ENCODE peak calls at places on chromosomes 6 and 20, in four cellular contexts. M, G, Q and K are unnamed samples.

GRCh38 chr6:12014027-12014872 is 2.1 kb downstream of the HIVEP1 start:
- DNase-seq in Q (peak), G (no peak), M (no peak), K (peak)

GRCh38 chr6:15872252-15873103 is 209.7 kb upstream of the DTNBP1 start:
- DNase-seq in Q (no peak), G (no peak), M (no peak), K (peak)

GRCh38 chr6:149454405-149454848 is 30.4 kb downstream of the ZC3H12D start:
- DNase-seq in Q (peak), M (no peak), G (no peak), K (peak)

GRCh38 chr6:71498643-71499042 is 210.0 kb downstream of the OGFRL1 start:
- DNase-seq in Q (no peak), G (no peak), M (no peak), K (no peak)

GRCh38 chr6:109096198-109096597 is 891 bp downstream of the CEP57L1 start:
- DNase-seq in Q (no peak), G (no peak), M (no peak), K (no peak)

GRCh38 chr20:57849126-57849867 is 139.5 kb upstream of the PMEPA1 start:
- DNase-seq in Q (no peak), M (no peak), G (no peak), K (no peak)

GRCh38 chr6:164477126-164477525 is 832.3 kb downstream of the C6orf118 start:
- DNase-seq in M (no peak), G (no peak), Q (no peak), K (no peak)

GRCh38 chr6:139373154-139373927 is 1.1 kb downstream of the CITED2 start:
- DNase-seq in Q (peak), M (peak), G (peak), K (peak)

GRCh38 chr20:4663044-4663443 is 58.7 kb upstream of the PRND start:
- DNase-seq in G (no peak), Q (no peak), M (no peak), K (no peak)

GRCh38 chr6:96330884-96331283 is 190.7 kb upstream of the UFL1 start:
- DNase-seq in Q (no peak), G (no peak), M (no peak), K (no peak)

GRCh38 chr6:158475344-158476302 is 84.3 kb upstream of the TMEM181 start:
- DNase-seq in M (peak), Q (peak), G (peak), K (peak)

GRCh38 chr6:55794136-55794812 is 81.1 kb downstream of the BMP5 start:
- DNase-seq in G (no peak), M (no peak), Q (peak), K (peak)

GRCh38 chr6:114142256-114142655 is 171.3 kb upstream of the HDAC2 start:
- DNase-seq in Q (no peak), M (no peak), G (no peak), K (no peak)

GRCh38 chr20:24957326-24957996 is 8.4 kb downstream of the CST7 start:
- DNase-seq in G (no peak), M (no peak), Q (no peak), K (no peak)

GRCh38 chr6:41940759-41941279 is 789 bp downstream of the CCND3 start:
- DNase-seq in M (no peak), Q (peak), G (no peak), K (peak)

GRCh38 chr6:31304683-31305082 is 32.8 kb upstream of the HLA-C start:
- DNase-seq in M (no peak), G (no peak), Q (peak), K (no peak)

GRCh38 chr6:19771753-19772336 is 65.3 kb upstream of the ID4 start:
- DNase-seq in Q (peak), M (no peak), G (no peak), K (no peak)

GRCh38 chr6:157443066-157443800 is 62.2 kb downstream of the ZDHHC14 start:
- DNase-seq in Q (peak), M (no peak), G (peak), K (no peak)
- TF ChIP-seq FOS in Q (no peak), M (no peak), G (no peak), K (no peak)

GRCh38 chr6:38244873-38245272 is 394.9 kb downstream of the BTBD9 start:
- DNase-seq in Q (no peak), G (no peak), M (no peak), K (no peak)

GRCh38 chr6:38248500-38249234 is 391.1 kb downstream of the BTBD9 start:
- DNase-seq in Q (peak), G (no peak), M (peak), K (no peak)
- TF ChIP-seq FOS in Q (no peak), G (no peak), M (no peak), K (peak)

GRCh38 chr6:144416773-144417172 is 131.6 kb downstream of the UTRN start:
- DNase-seq in G (no peak), M (no peak), Q (peak), K (no peak)

GRCh38 chr6:144415014-144415413 is 129.9 kb downstream of the UTRN start:
- DNase-seq in G (no peak), M (no peak), Q (peak), K (peak)

GRCh38 chr6:144416244-144416643 is 131.1 kb downstream of the UTRN start:
- DNase-seq in M (no peak), Q (no peak), G (no peak), K (no peak)

GRCh38 chr6:144417686-144418085 is 132.6 kb downstream of the UTRN start:
- DNase-seq in Q (peak), G (no peak), M (no peak), K (peak)

GRCh38 chr6:144415835-144416237 is 130.7 kb downstream of the UTRN start:
- DNase-seq in Q (peak), M (no peak), G (no peak), K (peak)
- TF ChIP-seq FOS in Q (peak), M (no peak), G (no peak), K (peak)

GRCh38 chr6:161349886-161350285 is 76.0 kb upstream of the AGPAT4 start:
- DNase-seq in M (no peak), Q (no peak), G (no peak), K (no peak)
- TF ChIP-seq FOS in M (no peak), Q (no peak), G (no peak), K (no peak)

GRCh38 chr6:7052441-7052936 is 55.3 kb upstream of the RREB1 start:
- DNase-seq in M (no peak), G (no peak), Q (peak), K (no peak)
- TF ChIP-seq FOS in M (no peak), G (no peak), Q (no peak), K (no peak)

GRCh38 chr20:49792006-49792405 is 20.6 kb upstream of the SLC9A8 start:
- DNase-seq in G (no peak), M (no peak), Q (peak), K (no peak)

GRCh38 chr20:49792611-49793010 is 20.0 kb upstream of the SLC9A8 start:
- DNase-seq in Q (no peak), M (no peak), G (no peak), K (no peak)

GRCh38 chr20:49791165-49791564 is 21.5 kb upstream of the SLC9A8 start:
- DNase-seq in M (no peak), G (no peak), Q (no peak), K (no peak)

GRCh38 chr20:49787371-49788357 is 25.0 kb upstream of the SLC9A8 start:
- DNase-seq in Q (no peak), G (no peak), M (no peak), K (no peak)

DNA sequence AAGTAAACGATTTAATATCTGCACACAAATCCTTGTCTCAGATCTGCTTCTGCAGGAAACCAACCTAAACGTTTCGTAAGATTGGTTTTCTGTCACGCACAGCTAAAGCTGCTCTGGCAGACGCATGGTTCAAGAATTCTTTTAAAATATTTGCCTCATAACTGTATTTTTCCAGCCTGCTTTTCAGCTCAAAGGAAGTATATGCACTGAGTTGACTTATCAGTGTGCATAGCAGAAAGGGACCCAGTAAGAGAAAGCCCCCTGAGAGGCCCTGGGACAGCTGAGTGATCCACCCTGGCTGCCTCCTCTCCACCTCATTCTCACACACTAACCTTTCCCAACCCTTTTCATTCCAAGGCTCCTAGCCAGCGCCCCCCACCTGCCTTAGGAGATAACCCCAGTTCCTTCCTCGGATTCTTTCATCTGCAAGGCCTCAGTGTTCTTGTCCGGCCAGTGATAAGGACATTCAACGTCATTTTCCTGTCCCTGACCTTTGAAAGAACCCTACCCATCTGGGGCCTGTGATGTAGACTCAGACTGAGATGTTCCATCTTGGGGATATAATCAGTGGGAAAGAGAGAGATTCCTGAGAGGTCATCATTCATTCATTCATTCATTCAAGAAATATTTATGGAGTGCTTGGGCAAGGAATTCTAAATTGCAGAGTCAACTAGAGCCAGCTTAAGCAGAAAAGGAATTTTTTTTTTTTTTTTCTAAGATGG is 22.4 kb upstream of the SLC9A8 start:
- DNase-seq in Q (peak), G (no peak), M (peak), K (peak)
- TF ChIP-seq FOS in Q (no peak), G (no peak), M (no peak), K (peak)

GRCh38 chr6:169370666-169371343 is 117.2 kb upstream of the THBS2 start:
- DNase-seq in G (no peak), M (no peak), Q (no peak), K (no peak)

GRCh38 chr6:169370054-169370453 is 116.4 kb upstream of the THBS2 start:
- DNase-seq in M (peak), Q (peak), G (no peak), K (no peak)

GRCh38 chr6:169368200-169368599 is 114.6 kb upstream of the THBS2 start:
- DNase-seq in Q (no peak), M (no peak), G (no peak), K (no peak)

GRCh38 chr6:169372616-169373015 is 119.0 kb upstream of the THBS2 start:
- DNase-seq in Q (no peak), G (no peak), M (no peak), K (no peak)

GRCh38 chr6:169371344-169372144 is 117.9 kb upstream of the THBS2 start:
- DNase-seq in Q (peak), G (no peak), M (no peak), K (no peak)
- TF ChIP-seq FOS in Q (no peak), G (no peak), M (no peak), K (no peak)

GRCh38 chr6:43308101-43308989 is at the start of gene CRIP3:
- DNase-seq in G (no peak), Q (no peak), M (peak), K (no peak)
- TF ChIP-seq FOS in G (no peak), Q (no peak), M (no peak), K (no peak)

GRCh38 chr6:133964702-133965101 is 11.7 kb downstream of the TBPL1 start:
- DNase-seq in Q (no peak), G (no peak), M (no peak), K (no peak)

GRCh38 chr6:133964052-133964451 is 11.0 kb downstream of the TBPL1 start:
- DNase-seq in M (no peak), Q (peak), G (no peak), K (peak)

GRCh38 chr6:133958782-133959181 is 5.8 kb downstream of the TBPL1 start:
- DNase-seq in M (no peak), Q (no peak), G (no peak), K (no peak)

GRCh38 chr6:133959667-133960368 is 6.8 kb downstream of the TBPL1 start:
- DNase-seq in M (peak), G (no peak), Q (no peak), K (no peak)

DNA sequence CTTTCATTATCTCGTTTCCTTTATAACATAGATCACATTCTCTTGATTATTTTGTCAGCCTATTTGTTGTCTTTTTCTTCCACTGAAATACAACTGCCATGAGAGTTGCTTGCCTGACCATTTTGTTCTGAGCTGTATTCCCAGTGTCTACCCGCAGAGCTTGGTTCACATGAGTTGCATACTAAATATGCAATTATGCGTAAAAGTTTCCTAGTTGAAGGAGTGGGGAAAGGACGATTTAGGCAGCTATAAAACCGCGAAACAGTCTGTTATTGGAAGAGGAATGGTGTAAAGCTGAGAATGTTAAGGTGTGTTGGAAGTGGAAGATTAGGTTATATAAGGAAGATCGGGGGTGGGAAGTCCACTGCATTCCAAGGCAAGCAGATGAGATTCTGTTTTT is 8.8 kb downstream of the TBPL1 start:
- DNase-seq in Q (no peak), G (no peak), M (no peak), K (no peak)
- TF ChIP-seq FOS in Q (no peak), G (no peak), M (no peak), K (no peak)

GRCh38 chr20:7989379-7989778 is 30.2 kb downstream of the TMX4 start:
- DNase-seq in Q (no peak), G (no peak), M (no peak), K (peak)
- TF ChIP-seq FOS in Q (no peak), G (no peak), M (no peak), K (no peak)